ENCODE peak calls at places on chromosome 22, in six cellular contexts. R is CD8-positive, alpha-beta T cell; B is HCT116; U is AG04450; Y is Panc1; F is IMR-90. O is an unnamed sample.
A peak's percentile ranks its signal among the peaks of the same experiment; 100 is the strongest.

GRCh38 chr22:32545801-32546200 is 71.2 kb downstream of the FBXO7 start:
- DNase-seq in R (no peak), U (no peak), B (no peak), Y (no peak), F (peak; percentile 45), O (no peak)

GRCh38 chr22:24925586-24926427 is 20.7 kb downstream of the LHFPL7 start:
- DNase-seq in U (no peak), Y (no peak), R (no peak), B (no peak), F (no peak), O (no peak)

GRCh38 chr22:32531228-32531627 is 56.6 kb downstream of the FBXO7 start:
- DNase-seq in Y (no peak), F (no peak), R (no peak), U (no peak), B (no peak), O (no peak)

GRCh38 chr22:20805972-20806471 is 32.1 kb downstream of the SERPIND1 start:
- DNase-seq in Y (no peak), F (peak; percentile 10), B (no peak), R (no peak), U (no peak), O (no peak)

GRCh38 chr22:32531955-32532818 is 57.6 kb downstream of the FBXO7 start:
- DNase-seq in Y (no peak), F (peak; percentile 93), B (no peak), R (no peak), U (peak; percentile 82), O (no peak)

GRCh38 chr22:22154068-22154467 is 90.5 kb upstream of the VPREB1 start:
- DNase-seq in Y (no peak), B (no peak), R (no peak), F (no peak), U (no peak), O (no peak)

GRCh38 chr22:35292786-35293185 is 6.9 kb upstream of the TOM1 start:
- DNase-seq in R (no peak), F (no peak), U (no peak), B (no peak), Y (no peak), O (no peak)

GRCh38 chr22:23117890-23118646 is 23.7 kb downstream of the RSPH14 start:
- DNase-seq in R (no peak), U (no peak), F (no peak), Y (no peak), B (no peak), O (no peak)

GRCh38 chr22:43465291-43466015 is 53.6 kb downstream of the MPPED1 start:
- DNase-seq in Y (no peak), F (no peak), B (no peak), R (no peak), U (no peak), O (no peak)

GRCh38 chr22:50016988-50017700 is 4.6 kb upstream of the IL17REL start:
- DNase-seq in F (no peak), U (no peak), B (no peak), Y (no peak), R (peak; percentile 58), O (peak; percentile 10)

GRCh38 chr22:26502688-26503561 is 9.3 kb downstream of the TFIP11 start:
- DNase-seq in Y (no peak), B (no peak), U (no peak), R (peak; percentile 64), F (peak; percentile 51), O (peak; percentile 49)
- H3K27ac ChIP-seq in Y (no peak overlapping the region), B (peak overlapping the region; percentile 24), U (no peak overlapping the region), R (no peak overlapping the region), F (no peak overlapping the region), O (peak overlapping the region; percentile 31)

DNA sequence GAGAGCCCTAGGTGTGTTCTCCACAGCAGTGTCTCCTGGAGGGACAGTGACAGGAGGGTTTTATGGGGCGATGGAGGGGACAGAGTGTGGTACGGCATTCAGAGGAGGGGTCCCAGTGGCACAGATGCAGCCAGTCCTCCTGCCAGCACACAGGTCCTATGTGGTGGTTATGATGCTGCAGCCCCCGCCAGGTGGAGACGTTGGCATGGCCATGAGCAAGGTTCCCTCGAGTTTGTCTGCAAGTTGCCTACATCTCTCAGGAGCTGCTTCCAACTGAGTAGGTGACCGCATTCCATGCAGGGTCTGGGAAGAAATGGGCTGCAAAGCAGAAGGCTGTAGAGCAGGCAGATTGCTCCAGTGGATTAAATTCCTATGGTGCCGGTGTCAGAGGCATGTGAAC is 646.0 kb downstream of the TBC1D22A start:
- DNase-seq in F (no peak), Y (no peak), R (no peak), B (no peak), U (no peak), O (no peak)
- TF ChIP-seq CTCF in F (no peak), Y (no peak), R (no peak), B (no peak), U (no peak), O (no peak)

GRCh38 chr22:36398602-36399472 is 11.1 kb upstream of the MYH9 start:
- DNase-seq in B (no peak), R (no peak), F (peak; percentile 87), U (no peak), Y (no peak), O (no peak)
- H3K27ac ChIP-seq in B (no peak overlapping the region), R (no peak overlapping the region), F (no peak overlapping the region), U (peak overlapping the region; percentile 47), Y (no peak overlapping the region), O (no peak overlapping the region)

GRCh38 chr22:19039448-19039780 is 82.8 kb downstream of the DGCR2 start:
- DNase-seq in B (no peak), U (no peak), Y (no peak), R (no peak), F (no peak), O (no peak)

GRCh38 chr22:19037282-19038163 is 84.7 kb downstream of the DGCR2 start:
- DNase-seq in Y (no peak), B (no peak), U (no peak), R (no peak), F (no peak), O (no peak)

GRCh38 chr22:19039796-19040580 is 82.2 kb downstream of the DGCR2 start:
- DNase-seq in B (no peak), Y (no peak), F (no peak), R (no peak), U (no peak), O (no peak)

GRCh38 chr22:19038164-19038546 is 84.1 kb downstream of the DGCR2 start:
- DNase-seq in F (no peak), B (no peak), U (no peak), R (no peak), Y (no peak), O (no peak)

DNA sequence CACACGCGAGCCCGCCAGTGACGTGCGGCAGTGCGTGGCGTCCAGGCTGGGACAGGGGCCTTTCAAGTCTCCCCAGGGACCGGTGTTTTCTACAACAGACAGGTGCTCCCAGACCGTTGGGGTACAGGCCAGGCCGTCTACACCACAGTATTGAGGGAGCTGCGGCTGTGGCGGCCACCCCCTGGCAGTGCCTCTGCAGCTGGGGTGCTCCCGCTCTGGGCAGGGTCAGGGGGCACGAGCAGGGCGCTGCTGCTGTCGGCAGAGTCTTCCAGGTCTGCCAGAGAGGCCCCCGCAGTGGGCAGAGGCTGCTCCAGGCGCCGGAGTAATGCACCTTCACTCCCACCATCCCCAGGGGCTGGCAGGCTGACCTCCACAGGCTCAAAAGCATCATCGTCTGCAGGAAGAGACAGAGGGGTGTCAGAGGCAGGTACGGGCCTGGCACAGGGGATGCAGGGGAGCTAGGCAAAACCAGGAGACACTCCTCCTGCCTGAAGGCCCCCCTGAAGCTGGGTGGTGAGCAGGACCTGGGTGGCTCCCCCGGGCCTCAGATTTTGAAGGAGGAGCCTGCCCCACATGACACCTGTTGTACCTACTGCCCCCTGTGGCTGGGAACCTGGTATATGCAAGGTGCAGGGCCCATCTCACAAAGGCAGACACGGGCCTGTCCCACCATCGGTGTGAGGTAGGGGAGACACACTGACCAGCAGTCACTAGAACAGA is 83.3 kb downstream of the DGCR2 start:
- DNase-seq in Y (no peak), U (no peak), R (no peak), B (no peak), F (no peak), O (no peak)
- TF ChIP-seq CTCF in Y (no peak), U (no peak), R (no peak), B (peak; percentile 16), F (no peak), O (peak; percentile 28)

O was measured in WERI-Rb-1.